ENCODE peak calls at places on chromosome 7, in six cellular contexts. B is heart right ventricle, S is ovary, K is psoas muscle, M is heart left ventricle, T is tibial nerve. L is an unnamed sample.
A peak's percentile ranks its signal among the peaks of the same experiment; 100 is the strongest.

GRCh38 chr7:117076426-117076943 is 123.2 kb downstream of the ST7 start:
- DNase-seq in B (peak; percentile 48), S (no peak), K (no peak), M (peak; percentile 74), T (no peak), L (no peak)

GRCh38 chr7:135291809-135292253 is 58.2 kb downstream of the STRA8 start:
- DNase-seq in B (no peak), S (no peak), K (no peak), M (no peak), T (no peak), L (no peak)

GRCh38 chr7:112869111-112869774 is 79.0 kb upstream of the TMEM168 start:
- DNase-seq in B (no peak), S (no peak), K (no peak), M (peak; percentile 30), T (no peak), L (peak; percentile 36)

GRCh38 chr7:30974605-30975256 is 11.0 kb downstream of the GHRHR start:
- DNase-seq in B (peak; percentile 48), S (no peak), K (peak; percentile 46), M (peak; percentile 56), T (peak; percentile 28), L (peak; percentile 84)

GRCh38 chr7:113730309-113730955 is 188.4 kb downstream of the PPP1R3A start:
- DNase-seq in B (no peak), S (no peak), K (no peak), M (no peak), T (no peak), L (no peak)

GRCh38 chr7:100169147-100169850 is 882 bp upstream of the GAL3ST4 start:
- DNase-seq in B (no peak), S (no peak), K (no peak), M (no peak), T (no peak), L (no peak)

GRCh38 chr7:144019457-144019856 is 19.3 kb downstream of the OR6B1 start:
- DNase-seq in B (no peak), S (no peak), K (no peak), M (no peak), T (peak; percentile 21), L (no peak)

GRCh38 chr7:19145429-19146201 is 394 bp upstream of the FERD3L start:
- DNase-seq in B (no peak), S (no peak), K (no peak), M (no peak), T (no peak), L (no peak)

GRCh38 chr7:18119985-18120384 is 92.3 kb upstream of the PRPS1L1 start:
- DNase-seq in B (no peak), S (no peak), K (no peak), M (peak; percentile 25), T (no peak), L (no peak)

GRCh38 chr7:123677316-123677715 is 21.6 kb downstream of the LMOD2 start:
- DNase-seq in B (no peak), S (no peak), K (no peak), M (no peak), T (no peak), L (no peak)

GRCh38 chr7:71712653-71713180 is 580.8 kb downstream of the GALNT17 start:
- DNase-seq in B (no peak), S (no peak), K (no peak), M (no peak), T (no peak), L (no peak)

GRCh38 chr7:137895301-137896201 is 48.8 kb upstream of the DGKI start:
- DNase-seq in B (no peak), S (no peak), K (no peak), M (no peak), T (no peak), L (no peak)

GRCh38 chr7:151717918-151718317 is 159.0 kb downstream of the PRKAG2 start:
- DNase-seq in B (no peak), S (no peak), K (no peak), M (no peak), T (no peak), L (no peak)

GRCh38 chr7:114791771-114792170 is 130.1 kb upstream of the MDFIC start:
- DNase-seq in B (no peak), S (no peak), K (no peak), M (no peak), T (no peak), L (no peak)

GRCh38 chr7:8591289-8591688 is 157.9 kb downstream of the NXPH1 start:
- DNase-seq in B (no peak), S (no peak), K (no peak), M (no peak), T (no peak), L (no peak)

GRCh38 chr7:128103498-128104108 is 72.4 kb upstream of the LRRC4 start:
- DNase-seq in B (peak; percentile 55), S (peak; percentile 74), K (peak; percentile 54), M (peak; percentile 65), T (peak; percentile 28), L (no peak)

GRCh38 chr7:28685660-28686417 is 272.3 kb downstream of the TRIL start:
- DNase-seq in B (peak; percentile 78), S (peak; percentile 90), K (peak; percentile 86), M (peak; percentile 93), T (peak; percentile 98), L (peak; percentile 90)

GRCh38 chr7:156764016-156764669 is 123.6 kb downstream of the RNF32 start:
- DNase-seq in B (peak; percentile 56), S (peak; percentile 50), K (peak; percentile 34), M (peak; percentile 76), T (peak; percentile 36), L (peak; percentile 68)

GRCh38 chr7:42661312-42661711 is 250.6 kb downstream of the C7orf25 start:
- DNase-seq in B (no peak), S (no peak), K (no peak), M (no peak), T (no peak), L (no peak)

GRCh38 chr7:37323912-37324430 is 124.7 kb downstream of the ELMO1 start:
- DNase-seq in B (no peak), S (no peak), K (no peak), M (no peak), T (no peak), L (no peak)

GRCh38 chr7:12567015-12567414 is 3.5 kb upstream of the SCIN start:
- DNase-seq in B (no peak), S (no peak), K (no peak), M (no peak), T (no peak), L (no peak)

GRCh38 chr7:139568346-139568675 is 44.8 kb downstream of the CLEC2L start:
- DNase-seq in B (no peak), S (no peak), K (no peak), M (no peak), T (no peak), L (no peak)

GRCh38 chr7:29871787-29872398 is 65.6 kb downstream of the WIPF3 start:
- DNase-seq in B (no peak), S (no peak), K (no peak), M (no peak), T (no peak), L (no peak)

GRCh38 chr7:50278120-50278519 is 26.4 kb upstream of the IKZF1 start:
- DNase-seq in B (no peak), S (no peak), K (no peak), M (no peak), T (no peak), L (no peak)

GRCh38 chr7:50284296-50284695 is 20.2 kb upstream of the IKZF1 start:
- DNase-seq in B (no peak), S (no peak), K (no peak), M (no peak), T (no peak), L (no peak)

GRCh38 chr7:50287121-50287520 is 17.4 kb upstream of the IKZF1 start:
- DNase-seq in B (no peak), S (no peak), K (no peak), M (no peak), T (no peak), L (no peak)

GRCh38 chr7:50285259-50285658 is 19.3 kb upstream of the IKZF1 start:
- DNase-seq in B (no peak), S (no peak), K (no peak), M (no peak), T (no peak), L (no peak)

DNA sequence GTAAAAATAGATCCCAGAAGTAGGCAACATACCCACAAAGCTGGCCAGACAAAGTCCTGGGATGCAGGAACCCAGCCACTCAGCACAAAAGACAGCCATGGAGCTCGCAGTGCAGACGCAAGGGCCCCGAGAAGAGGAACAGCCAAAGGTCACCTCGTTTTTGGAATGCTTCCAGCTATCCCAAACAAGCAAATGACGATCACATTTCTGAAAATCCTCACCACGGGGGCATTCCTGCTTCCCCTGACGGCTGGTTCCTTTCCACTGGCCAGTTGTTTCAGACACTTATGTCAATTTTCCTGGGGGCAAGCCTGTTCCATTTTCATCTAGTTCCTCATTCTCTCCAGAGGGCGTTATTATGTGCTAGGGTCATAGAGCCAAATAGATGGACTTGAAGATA is 21.3 kb upstream of the IKZF1 start:
- DNase-seq in B (no peak), S (no peak), K (no peak), M (peak; percentile 27), T (no peak), L (no peak)
- H3K27ac ChIP-seq in B (no peak overlapping the region), S (no peak overlapping the region), K (no peak overlapping the region), M (no peak overlapping the region), T (no peak overlapping the region), L (peak overlapping the region; percentile 16)

GRCh38 chr7:75968012-75968411 is 26.4 kb downstream of the TMEM120A start:
- DNase-seq in B (no peak), S (no peak), K (no peak), M (no peak), T (no peak), L (peak; percentile 18)
- H3K4me1 ChIP-seq in B (peaks cover 78% of the 10 kb centered on the region), S (peaks cover 47% of the 10 kb centered on the region), K (peaks cover 88% of the 10 kb centered on the region), M (peaks cover 70% of the 10 kb centered on the region), T (peaks cover 26% of the 10 kb centered on the region), L (no peaks in the 10 kb centered on the region)

DNA sequence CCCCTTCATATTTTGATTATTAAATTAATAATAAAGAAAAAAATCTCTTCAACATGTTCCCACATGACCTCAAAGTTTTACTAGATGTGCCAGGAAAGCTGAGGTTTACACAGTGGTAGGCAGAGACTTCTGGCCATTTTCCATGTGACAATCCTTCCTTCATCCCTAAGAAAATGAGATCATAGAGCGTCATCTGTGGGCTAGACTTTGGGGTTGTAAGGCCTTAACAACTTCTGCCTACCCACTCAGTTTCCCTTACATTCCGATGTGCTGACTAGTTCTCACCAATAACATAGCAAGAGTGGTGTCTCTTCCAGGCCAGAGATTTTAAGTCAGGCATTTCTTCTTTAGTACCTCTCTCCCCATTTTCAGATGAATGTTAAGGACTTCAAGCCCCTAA is 171.1 kb upstream of the PHF14 start:
- DNase-seq in B (no peak), S (no peak), K (no peak), M (no peak), T (no peak), L (no peak)
- H3K27ac ChIP-seq in B (no peak overlapping the region), S (no peak overlapping the region), K (no peak overlapping the region), M (no peak overlapping the region), T (no peak overlapping the region), L (no peak overlapping the region)

DNA sequence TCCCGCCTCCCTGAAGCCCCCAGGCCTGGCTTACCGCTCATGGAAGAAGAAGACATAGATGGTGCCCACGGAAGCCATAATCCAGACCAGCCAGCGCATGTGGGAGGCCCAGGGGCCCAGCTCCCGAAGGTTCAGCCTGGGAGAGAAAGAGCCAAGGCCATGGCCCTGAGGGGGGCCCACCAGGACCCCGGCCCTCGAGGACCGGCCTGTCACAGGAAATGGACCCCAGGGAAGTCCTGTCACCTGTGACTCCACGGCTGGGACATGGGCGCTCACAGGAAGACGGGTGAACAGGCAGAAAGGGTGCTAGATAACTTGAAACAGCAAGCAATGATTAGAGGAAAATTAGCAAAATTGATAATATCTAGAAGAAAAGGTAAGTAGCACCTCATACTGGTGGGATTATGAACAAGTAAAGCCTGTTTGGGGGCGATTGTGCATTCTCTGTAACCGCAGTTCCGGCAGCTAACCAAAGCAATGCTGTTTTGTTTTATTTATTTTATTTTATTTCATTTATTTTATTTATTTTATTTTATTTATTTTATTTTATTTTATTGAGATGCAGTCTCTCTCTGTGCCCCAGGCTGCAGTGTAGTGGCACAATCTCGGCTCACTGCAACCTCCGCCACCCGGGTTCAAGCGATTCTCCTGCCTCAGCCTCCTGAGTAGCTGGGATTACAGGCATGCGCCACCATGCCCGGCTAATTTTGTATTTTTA is 27.8 kb upstream of the RADIL start:
- DNase-seq in B (no peak), S (no peak), K (no peak), M (no peak), T (no peak), L (no peak)
- H3K4me1 ChIP-seq in B (no peaks in the 10 kb centered on the region), S (no peaks in the 10 kb centered on the region), K (no peaks in the 10 kb centered on the region), M (no peaks in the 10 kb centered on the region), T (no peaks in the 10 kb centered on the region), L (no peaks in the 10 kb centered on the region)

L was measured in colonic mucosa.